ENCODE peak calls at places on chromosome 20, in nine cellular contexts. One of them, this sample, is unnamed.

GRCh38 chr20:64114356-64114971 is 7.1 kb upstream of the NPBWR2 start:
- DNase-seq in renal cortical epithelial cell: no peak
- DNase-seq in activated effector memory CD4-positive, alpha-beta T cell treated with anti-CD3 and anti-CD28 coated beads, Interleukin-2, amount 50 U/mL, for 16 hours: peak; percentile 53
- DNase-seq in NCI-H1092 treated with DMSO at 0.1 percent for 48 hours: no peak
- DNase-seq in NCI-H2171: no peak
- DNase-seq in NK-92 treated with Interleukin-12 subunit alpha and Interleukin-12 subunit beta, amount 100 ng/mL, for 24 hours: no peak
- DNase-seq in activated CD8-positive, alpha-beta T cell treated with anti-CD3 and anti-CD28 coated beads, Interleukin-2, amount 10 ng/mL, durations not matched to agents 7 days and 5 days: peak; percentile 17
- DNase-seq in A549: no peak
- DNase-seq in H54: no peak
- DNase-seq in this sample: no peak

GRCh38 chr20:17667445-17667844 is 14.6 kb downstream of the RRBP1 start:
- DNase-seq in renal cortical epithelial cell: no peak
- DNase-seq in NCI-H1092 treated with DMSO at 0.1 percent for 48 hours: no peak
- DNase-seq in A549: no peak
- DNase-seq in activated effector memory CD4-positive, alpha-beta T cell treated with anti-CD3 and anti-CD28 coated beads, Interleukin-2, amount 50 U/mL, for 16 hours: no peak
- DNase-seq in NK-92 treated with Interleukin-12 subunit alpha and Interleukin-12 subunit beta, amount 100 ng/mL, for 24 hours: no peak
- DNase-seq in NCI-H2171: no peak
- DNase-seq in activated CD8-positive, alpha-beta T cell treated with anti-CD3 and anti-CD28 coated beads, Interleukin-2, amount 10 ng/mL, durations not matched to agents 7 days and 5 days: no peak
- DNase-seq in H54: no peak
- DNase-seq in this sample: no peak

GRCh38 chr20:50450961-50451752 is 59.0 kb upstream of the PTPN1 start:
- DNase-seq in NK-92 treated with Interleukin-12 subunit alpha and Interleukin-12 subunit beta, amount 100 ng/mL, for 24 hours: peak; percentile 89
- DNase-seq in activated effector memory CD4-positive, alpha-beta T cell treated with anti-CD3 and anti-CD28 coated beads, Interleukin-2, amount 50 U/mL, for 16 hours: no peak
- DNase-seq in A549: peak; percentile 57
- DNase-seq in renal cortical epithelial cell: peak; percentile 41
- DNase-seq in NCI-H1092 treated with DMSO at 0.1 percent for 48 hours: no peak
- DNase-seq in NCI-H2171: no peak
- DNase-seq in H54: no peak
- DNase-seq in activated CD8-positive, alpha-beta T cell treated with anti-CD3 and anti-CD28 coated beads, Interleukin-2, amount 10 ng/mL, durations not matched to agents 7 days and 5 days: peak; percentile 68
- DNase-seq in this sample: no peak

GRCh38 chr20:49288784-49289696 is 11.2 kb upstream of the ZNFX1 start:
- DNase-seq in activated effector memory CD4-positive, alpha-beta T cell treated with anti-CD3 and anti-CD28 coated beads, Interleukin-2, amount 50 U/mL, for 16 hours: no peak
- DNase-seq in A549: no peak
- DNase-seq in renal cortical epithelial cell: no peak
- DNase-seq in NCI-H2171: no peak
- DNase-seq in NK-92 treated with Interleukin-12 subunit alpha and Interleukin-12 subunit beta, amount 100 ng/mL, for 24 hours: no peak
- DNase-seq in H54: no peak
- DNase-seq in activated CD8-positive, alpha-beta T cell treated with anti-CD3 and anti-CD28 coated beads, Interleukin-2, amount 10 ng/mL, durations not matched to agents 7 days and 5 days: no peak
- DNase-seq in NCI-H1092 treated with DMSO at 0.1 percent for 48 hours: no peak
- DNase-seq in this sample: no peak

GRCh38 chr20:15512916-15513315 is 1060.3 kb downstream of the KIF16B start:
- DNase-seq in H54: no peak
- DNase-seq in activated CD8-positive, alpha-beta T cell treated with anti-CD3 and anti-CD28 coated beads, Interleukin-2, amount 10 ng/mL, durations not matched to agents 7 days and 5 days: no peak
- DNase-seq in NCI-H1092 treated with DMSO at 0.1 percent for 48 hours: no peak
- DNase-seq in renal cortical epithelial cell: no peak
- DNase-seq in A549: no peak
- DNase-seq in activated effector memory CD4-positive, alpha-beta T cell treated with anti-CD3 and anti-CD28 coated beads, Interleukin-2, amount 50 U/mL, for 16 hours: no peak
- DNase-seq in NK-92 treated with Interleukin-12 subunit alpha and Interleukin-12 subunit beta, amount 100 ng/mL, for 24 hours: no peak
- DNase-seq in NCI-H2171: no peak
- DNase-seq in this sample: no peak

GRCh38 chr20:1294497-1294896 is 28.4 kb downstream of the SNPH start:
- DNase-seq in activated CD8-positive, alpha-beta T cell treated with anti-CD3 and anti-CD28 coated beads, Interleukin-2, amount 10 ng/mL, durations not matched to agents 7 days and 5 days: no peak
- DNase-seq in NCI-H1092 treated with DMSO at 0.1 percent for 48 hours: no peak
- DNase-seq in NCI-H2171: no peak
- DNase-seq in renal cortical epithelial cell: no peak
- DNase-seq in A549: no peak
- DNase-seq in H54: no peak
- DNase-seq in NK-92 treated with Interleukin-12 subunit alpha and Interleukin-12 subunit beta, amount 100 ng/mL, for 24 hours: no peak
- DNase-seq in activated effector memory CD4-positive, alpha-beta T cell treated with anti-CD3 and anti-CD28 coated beads, Interleukin-2, amount 50 U/mL, for 16 hours: no peak
- DNase-seq in this sample: no peak

GRCh38 chr20:61300293-61300692 is 48.2 kb downstream of the CDH4 start:
- DNase-seq in activated CD8-positive, alpha-beta T cell treated with anti-CD3 and anti-CD28 coated beads, Interleukin-2, amount 10 ng/mL, durations not matched to agents 7 days and 5 days: no peak
- DNase-seq in NCI-H2171: no peak
- DNase-seq in renal cortical epithelial cell: no peak
- DNase-seq in activated effector memory CD4-positive, alpha-beta T cell treated with anti-CD3 and anti-CD28 coated beads, Interleukin-2, amount 50 U/mL, for 16 hours: no peak
- DNase-seq in NCI-H1092 treated with DMSO at 0.1 percent for 48 hours: no peak
- DNase-seq in A549: no peak
- DNase-seq in NK-92 treated with Interleukin-12 subunit alpha and Interleukin-12 subunit beta, amount 100 ng/mL, for 24 hours: no peak
- DNase-seq in H54: no peak
- DNase-seq in this sample: no peak

GRCh38 chr20:35463455-35464300 is 8.3 kb downstream of the CEP250 start:
- DNase-seq in A549: peak; percentile 74
- DNase-seq in activated effector memory CD4-positive, alpha-beta T cell treated with anti-CD3 and anti-CD28 coated beads, Interleukin-2, amount 50 U/mL, for 16 hours: peak; percentile 68
- DNase-seq in activated CD8-positive, alpha-beta T cell treated with anti-CD3 and anti-CD28 coated beads, Interleukin-2, amount 10 ng/mL, durations not matched to agents 7 days and 5 days: peak; percentile 78
- DNase-seq in NCI-H1092 treated with DMSO at 0.1 percent for 48 hours: peak; percentile 72
- DNase-seq in renal cortical epithelial cell: peak; percentile 73
- DNase-seq in NCI-H2171: peak; percentile 31
- DNase-seq in NK-92 treated with Interleukin-12 subunit alpha and Interleukin-12 subunit beta, amount 100 ng/mL, for 24 hours: peak; percentile 6
- DNase-seq in H54: peak; percentile 47
- DNase-seq in this sample: peak; percentile 68

GRCh38 chr20:19528286-19529030 is 229.6 kb upstream of the RIN2 start:
- DNase-seq in NCI-H2171: no peak
- DNase-seq in A549: no peak
- DNase-seq in renal cortical epithelial cell: no peak
- DNase-seq in NCI-H1092 treated with DMSO at 0.1 percent for 48 hours: no peak
- DNase-seq in activated CD8-positive, alpha-beta T cell treated with anti-CD3 and anti-CD28 coated beads, Interleukin-2, amount 10 ng/mL, durations not matched to agents 7 days and 5 days: no peak
- DNase-seq in activated effector memory CD4-positive, alpha-beta T cell treated with anti-CD3 and anti-CD28 coated beads, Interleukin-2, amount 50 U/mL, for 16 hours: no peak
- DNase-seq in H54: no peak
- DNase-seq in NK-92 treated with Interleukin-12 subunit alpha and Interleukin-12 subunit beta, amount 100 ng/mL, for 24 hours: no peak
- DNase-seq in this sample: no peak

GRCh38 chr20:49310695-49311094 is 32.8 kb upstream of the ZNFX1 start:
- DNase-seq in activated CD8-positive, alpha-beta T cell treated with anti-CD3 and anti-CD28 coated beads, Interleukin-2, amount 10 ng/mL, durations not matched to agents 7 days and 5 days: no peak
- DNase-seq in NK-92 treated with Interleukin-12 subunit alpha and Interleukin-12 subunit beta, amount 100 ng/mL, for 24 hours: no peak
- DNase-seq in NCI-H2171: no peak
- DNase-seq in H54: no peak
- DNase-seq in renal cortical epithelial cell: peak; percentile 36
- DNase-seq in activated effector memory CD4-positive, alpha-beta T cell treated with anti-CD3 and anti-CD28 coated beads, Interleukin-2, amount 50 U/mL, for 16 hours: no peak
- DNase-seq in NCI-H1092 treated with DMSO at 0.1 percent for 48 hours: no peak
- DNase-seq in A549: no peak
- DNase-seq in this sample: no peak

GRCh38 chr20:38878798-38879197 is 47.4 kb upstream of the FAM83D start:
- DNase-seq in A549: no peak
- DNase-seq in NCI-H1092 treated with DMSO at 0.1 percent for 48 hours: no peak
- DNase-seq in NCI-H2171: no peak
- DNase-seq in NK-92 treated with Interleukin-12 subunit alpha and Interleukin-12 subunit beta, amount 100 ng/mL, for 24 hours: no peak
- DNase-seq in activated effector memory CD4-positive, alpha-beta T cell treated with anti-CD3 and anti-CD28 coated beads, Interleukin-2, amount 50 U/mL, for 16 hours: no peak
- DNase-seq in renal cortical epithelial cell: peak; percentile 7
- DNase-seq in activated CD8-positive, alpha-beta T cell treated with anti-CD3 and anti-CD28 coated beads, Interleukin-2, amount 10 ng/mL, durations not matched to agents 7 days and 5 days: no peak
- DNase-seq in H54: no peak
- DNase-seq in this sample: no peak

GRCh38 chr20:10322073-10323012 is 103.7 kb downstream of the SNAP25 start:
- DNase-seq in activated effector memory CD4-positive, alpha-beta T cell treated with anti-CD3 and anti-CD28 coated beads, Interleukin-2, amount 50 U/mL, for 16 hours: no peak
- DNase-seq in NK-92 treated with Interleukin-12 subunit alpha and Interleukin-12 subunit beta, amount 100 ng/mL, for 24 hours: no peak
- DNase-seq in A549: no peak
- DNase-seq in activated CD8-positive, alpha-beta T cell treated with anti-CD3 and anti-CD28 coated beads, Interleukin-2, amount 10 ng/mL, durations not matched to agents 7 days and 5 days: no peak
- DNase-seq in NCI-H2171: no peak
- DNase-seq in renal cortical epithelial cell: no peak
- DNase-seq in NCI-H1092 treated with DMSO at 0.1 percent for 48 hours: peak; percentile 34
- DNase-seq in H54: no peak
- DNase-seq in this sample: no peak

GRCh38 chr20:3188823-3189413 is 15.6 kb downstream of the DDRGK1 start:
- DNase-seq in NCI-H2171: peak; percentile 30
- DNase-seq in activated effector memory CD4-positive, alpha-beta T cell treated with anti-CD3 and anti-CD28 coated beads, Interleukin-2, amount 50 U/mL, for 16 hours: no peak
- DNase-seq in NCI-H1092 treated with DMSO at 0.1 percent for 48 hours: no peak
- DNase-seq in A549: no peak
- DNase-seq in H54: no peak
- DNase-seq in activated CD8-positive, alpha-beta T cell treated with anti-CD3 and anti-CD28 coated beads, Interleukin-2, amount 10 ng/mL, durations not matched to agents 7 days and 5 days: no peak
- DNase-seq in NK-92 treated with Interleukin-12 subunit alpha and Interleukin-12 subunit beta, amount 100 ng/mL, for 24 hours: no peak
- DNase-seq in renal cortical epithelial cell: no peak
- DNase-seq in this sample: no peak

GRCh38 chr20:21074605-21075336 is 31.4 kb downstream of the LINC00237 start:
- DNase-seq in activated effector memory CD4-positive, alpha-beta T cell treated with anti-CD3 and anti-CD28 coated beads, Interleukin-2, amount 50 U/mL, for 16 hours: no peak
- DNase-seq in NCI-H1092 treated with DMSO at 0.1 percent for 48 hours: no peak
- DNase-seq in H54: no peak
- DNase-seq in NCI-H2171: no peak
- DNase-seq in activated CD8-positive, alpha-beta T cell treated with anti-CD3 and anti-CD28 coated beads, Interleukin-2, amount 10 ng/mL, durations not matched to agents 7 days and 5 days: no peak
- DNase-seq in NK-92 treated with Interleukin-12 subunit alpha and Interleukin-12 subunit beta, amount 100 ng/mL, for 24 hours: no peak
- DNase-seq in A549: no peak
- DNase-seq in renal cortical epithelial cell: peak; percentile 66
- DNase-seq in this sample: no peak

GRCh38 chr20:58701431-58702160 is 9.0 kb downstream of the NPEPL1 start:
- DNase-seq in H54: no peak
- DNase-seq in A549: no peak
- DNase-seq in renal cortical epithelial cell: no peak
- DNase-seq in NK-92 treated with Interleukin-12 subunit alpha and Interleukin-12 subunit beta, amount 100 ng/mL, for 24 hours: no peak
- DNase-seq in activated CD8-positive, alpha-beta T cell treated with anti-CD3 and anti-CD28 coated beads, Interleukin-2, amount 10 ng/mL, durations not matched to agents 7 days and 5 days: no peak
- DNase-seq in activated effector memory CD4-positive, alpha-beta T cell treated with anti-CD3 and anti-CD28 coated beads, Interleukin-2, amount 50 U/mL, for 16 hours: no peak
- DNase-seq in NCI-H2171: no peak
- DNase-seq in NCI-H1092 treated with DMSO at 0.1 percent for 48 hours: no peak
- DNase-seq in this sample: no peak

GRCh38 chr20:47558295-47558694 is 56.6 kb downstream of the NCOA3 start:
- DNase-seq in activated CD8-positive, alpha-beta T cell treated with anti-CD3 and anti-CD28 coated beads, Interleukin-2, amount 10 ng/mL, durations not matched to agents 7 days and 5 days: no peak
- DNase-seq in activated effector memory CD4-positive, alpha-beta T cell treated with anti-CD3 and anti-CD28 coated beads, Interleukin-2, amount 50 U/mL, for 16 hours: no peak
- DNase-seq in NCI-H2171: no peak
- DNase-seq in renal cortical epithelial cell: no peak
- DNase-seq in NK-92 treated with Interleukin-12 subunit alpha and Interleukin-12 subunit beta, amount 100 ng/mL, for 24 hours: no peak
- DNase-seq in H54: no peak
- DNase-seq in NCI-H1092 treated with DMSO at 0.1 percent for 48 hours: no peak
- DNase-seq in A549: no peak
- DNase-seq in this sample: no peak

GRCh38 chr20:64239449-64240242 is 15.9 kb upstream of the PCMTD2 start:
- DNase-seq in H54: no peak
- DNase-seq in NCI-H2171: no peak
- DNase-seq in activated CD8-positive, alpha-beta T cell treated with anti-CD3 and anti-CD28 coated beads, Interleukin-2, amount 10 ng/mL, durations not matched to agents 7 days and 5 days: no peak
- DNase-seq in NCI-H1092 treated with DMSO at 0.1 percent for 48 hours: no peak
- DNase-seq in A549: no peak
- DNase-seq in NK-92 treated with Interleukin-12 subunit alpha and Interleukin-12 subunit beta, amount 100 ng/mL, for 24 hours: no peak
- DNase-seq in activated effector memory CD4-positive, alpha-beta T cell treated with anti-CD3 and anti-CD28 coated beads, Interleukin-2, amount 50 U/mL, for 16 hours: peak; percentile 53
- DNase-seq in renal cortical epithelial cell: no peak
- DNase-seq in this sample: no peak

GRCh38 chr20:35395728-35396127 is 16.0 kb downstream of the UQCC1 start:
- DNase-seq in NCI-H2171: no peak
- DNase-seq in NK-92 treated with Interleukin-12 subunit alpha and Interleukin-12 subunit beta, amount 100 ng/mL, for 24 hours: no peak
- DNase-seq in activated CD8-positive, alpha-beta T cell treated with anti-CD3 and anti-CD28 coated beads, Interleukin-2, amount 10 ng/mL, durations not matched to agents 7 days and 5 days: no peak
- DNase-seq in NCI-H1092 treated with DMSO at 0.1 percent for 48 hours: no peak
- DNase-seq in A549: no peak
- DNase-seq in H54: peak; percentile 13
- DNase-seq in activated effector memory CD4-positive, alpha-beta T cell treated with anti-CD3 and anti-CD28 coated beads, Interleukin-2, amount 50 U/mL, for 16 hours: no peak
- DNase-seq in renal cortical epithelial cell: no peak
- DNase-seq in this sample: no peak

GRCh38 chr20:1371830-1372539 is 20.9 kb downstream of the FKBP1A start:
- DNase-seq in H54: no peak
- DNase-seq in activated CD8-positive, alpha-beta T cell treated with anti-CD3 and anti-CD28 coated beads, Interleukin-2, amount 10 ng/mL, durations not matched to agents 7 days and 5 days: no peak
- DNase-seq in activated effector memory CD4-positive, alpha-beta T cell treated with anti-CD3 and anti-CD28 coated beads, Interleukin-2, amount 50 U/mL, for 16 hours: no peak
- DNase-seq in A549: no peak
- DNase-seq in NCI-H1092 treated with DMSO at 0.1 percent for 48 hours: no peak
- DNase-seq in NCI-H2171: no peak
- DNase-seq in NK-92 treated with Interleukin-12 subunit alpha and Interleukin-12 subunit beta, amount 100 ng/mL, for 24 hours: no peak
- DNase-seq in renal cortical epithelial cell: no peak
- DNase-seq in this sample: no peak

GRCh38 chr20:35738410-35739179 is 3.5 kb downstream of the RBM39 start:
- DNase-seq in A549: no peak
- DNase-seq in NCI-H1092 treated with DMSO at 0.1 percent for 48 hours: no peak
- DNase-seq in NK-92 treated with Interleukin-12 subunit alpha and Interleukin-12 subunit beta, amount 100 ng/mL, for 24 hours: no peak
- DNase-seq in activated effector memory CD4-positive, alpha-beta T cell treated with anti-CD3 and anti-CD28 coated beads, Interleukin-2, amount 50 U/mL, for 16 hours: no peak
- DNase-seq in renal cortical epithelial cell: no peak
- DNase-seq in NCI-H2171: no peak
- DNase-seq in H54: no peak
- DNase-seq in activated CD8-positive, alpha-beta T cell treated with anti-CD3 and anti-CD28 coated beads, Interleukin-2, amount 10 ng/mL, durations not matched to agents 7 days and 5 days: no peak
- DNase-seq in this sample: no peak

GRCh38 chr20:8079976-8080375 is 52.1 kb upstream of the PLCB1 start:
- DNase-seq in activated effector memory CD4-positive, alpha-beta T cell treated with anti-CD3 and anti-CD28 coated beads, Interleukin-2, amount 50 U/mL, for 16 hours: no peak
- DNase-seq in H54: no peak
- DNase-seq in NCI-H2171: no peak
- DNase-seq in renal cortical epithelial cell: no peak
- DNase-seq in NK-92 treated with Interleukin-12 subunit alpha and Interleukin-12 subunit beta, amount 100 ng/mL, for 24 hours: no peak
- DNase-seq in activated CD8-positive, alpha-beta T cell treated with anti-CD3 and anti-CD28 coated beads, Interleukin-2, amount 10 ng/mL, durations not matched to agents 7 days and 5 days: no peak
- DNase-seq in NCI-H1092 treated with DMSO at 0.1 percent for 48 hours: no peak
- DNase-seq in A549: no peak
- DNase-seq in this sample: no peak

This sample was measured in germinal center.